ENCODE peak calls at places on chromosomes 11 and 22, in ten cellular contexts. B is PC-9, J is OCI-LY7, K is heart left ventricle, V is endothelial cell of umbilical vein, C is MM.1S, N is thyroid gland, Y is BE2C, Z is uterus, O is DND-41. L is an unnamed sample. For H3K4me1, the result is how much of the 10 kb centered on the place peaks cover.

GRCh38 chr11:114307524-114308203 is 11.5 kb downstream of the NNMT start:
- DNase-seq in Z (peak), C (no peak), N (peak), K (peak), J (no peak), Y (no peak), O (no peak), V (peak), B (no peak), L (peak)

GRCh38 chr11:66934971-66935779 is 23.0 kb downstream of the PC start:
- DNase-seq in V (no peak), C (no peak), B (no peak), K (no peak), N (no peak), O (no peak), Z (no peak), J (no peak), Y (no peak), L (no peak)

GRCh38 chr22:34105461-34106062 is 185.3 kb upstream of the LARGE1 start:
- DNase-seq in B (no peak), Y (peak), V (no peak), K (peak), J (peak), Z (peak), N (peak), C (peak), O (peak), L (peak)

GRCh38 chr11:119810478-119811232 is 81.7 kb upstream of the NECTIN1 start:
- DNase-seq in O (no peak), N (no peak), J (no peak), Z (no peak), Y (no peak), K (no peak), C (no peak), V (no peak), B (no peak), L (no peak)

GRCh38 chr11:1858576-1858975 is 5.7 kb downstream of the LSP1 start:
- DNase-seq in O (no peak), N (no peak), C (no peak), Z (no peak), Y (no peak), K (no peak), B (no peak), V (no peak), J (no peak), L (peak)

GRCh38 chr11:114163231-114163631 is 103.7 kb downstream of the ZBTB16 start:
- DNase-seq in K (no peak), Y (no peak), O (no peak), N (peak), V (no peak), C (no peak), B (no peak), J (no peak), Z (peak), L (no peak)

GRCh38 chr11:66841861-66842260 is 1.4 kb upstream of the RCE1 start:
- DNase-seq in Y (no peak), N (no peak), O (no peak), C (no peak), Z (no peak), V (no peak), J (no peak), K (no peak), B (no peak), L (no peak)

GRCh38 chr11:90798769-90799168 is 575.9 kb upstream of the CHORDC1 start:
- DNase-seq in J (no peak), C (no peak), B (no peak), O (no peak), Y (no peak), K (no peak), N (no peak), V (no peak), Z (no peak), L (no peak)

GRCh38 chr11:117771197-117771596 is 25.8 kb downstream of the DSCAML1 start:
- DNase-seq in J (no peak), Z (no peak), C (no peak), N (no peak), Y (no peak), V (no peak), B (no peak), O (no peak), K (no peak), L (no peak)

GRCh38 chr11:94175545-94175944 is 46.9 kb downstream of the PANX1 start:
- DNase-seq in J (no peak), V (no peak), K (no peak), Y (no peak), N (no peak), O (no peak), B (no peak), Z (no peak), C (no peak), L (no peak)

GRCh38 chr11:27722117-27722844 is 22.0 kb upstream of the BDNF start:
- DNase-seq in O (no peak), Z (no peak), V (peak), J (no peak), K (no peak), B (no peak), N (no peak), Y (peak), C (peak), L (no peak)

GRCh38 chr11:28849053-28849452 is 740.9 kb downstream of the METTL15 start:
- DNase-seq in Y (no peak), V (no peak), J (no peak), K (no peak), Z (no peak), B (no peak), O (no peak), C (no peak), N (no peak), L (no peak)

GRCh38 chr11:72629266-72629665 is 45.0 kb downstream of the PDE2A start:
- DNase-seq in K (peak), Y (peak), O (no peak), B (no peak), V (no peak), C (no peak), N (no peak), Z (no peak), J (no peak), L (peak)

GRCh38 chr11:27421819-27422494 is 50.6 kb downstream of the LGR4 start:
- DNase-seq in B (no peak), K (no peak), Z (no peak), N (no peak), C (no peak), V (no peak), O (no peak), Y (no peak), J (no peak), L (no peak)

GRCh38 chr11:72493426-72494108 is 59.2 kb upstream of the CLPB start:
- DNase-seq in N (no peak), Y (no peak), V (no peak), B (no peak), Z (no peak), J (no peak), C (no peak), K (no peak), O (peak), L (no peak)

GRCh38 chr11:88338223-88338661 is 706 bp upstream of the CTSC start:
- DNase-seq in Y (peak), C (peak), N (peak), B (peak), V (peak), Z (peak), J (peak), K (peak), O (peak), L (peak)

GRCh38 chr11:61129608-61130523 is 27.6 kb downstream of the CD5 start:
- DNase-seq in N (peak), B (peak), V (peak), C (peak), Z (peak), K (peak), J (peak), O (peak), Y (peak), L (peak)

GRCh38 chr22:29524440-29525191 is 28.9 kb downstream of the THOC5 start:
- DNase-seq in Y (peak), Z (no peak), J (peak), O (peak), B (no peak), N (no peak), V (peak), K (no peak), C (peak), L (no peak)

GRCh38 chr11:57616595-57616994 is 19.1 kb downstream of the SERPING1 start:
- DNase-seq in O (no peak), Y (no peak), N (no peak), J (no peak), B (no peak), Z (no peak), K (no peak), V (no peak), C (no peak), L (no peak)

GRCh38 chr11:69524291-69524882 is 42.9 kb downstream of the LINC01488 start:
- DNase-seq in Y (no peak), K (no peak), N (no peak), B (no peak), O (no peak), Z (no peak), V (no peak), J (no peak), C (no peak), L (no peak)

GRCh38 chr11:44853674-44854073 is 97.0 kb downstream of the TP53I11 start:
- DNase-seq in C (no peak), B (no peak), N (no peak), V (no peak), O (no peak), J (no peak), K (no peak), Y (no peak), Z (no peak), L (no peak)

GRCh38 chr11:57647960-57648776 is 1.5 kb downstream of the YPEL4 start:
- DNase-seq in J (no peak), Z (no peak), V (no peak), Y (no peak), O (no peak), K (no peak), B (no peak), C (no peak), N (no peak), L (no peak)

GRCh38 chr11:130638048-130638447 is 189.6 kb downstream of the ADAMTS15 start:
- DNase-seq in C (no peak), N (no peak), Z (no peak), O (no peak), K (no peak), J (no peak), B (no peak), Y (no peak), V (no peak), L (no peak)

GRCh38 chr11:130638624-130639023 is 190.2 kb downstream of the ADAMTS15 start:
- DNase-seq in J (no peak), Z (no peak), B (no peak), C (no peak), Y (no peak), O (no peak), V (no peak), K (no peak), N (no peak), L (no peak)

GRCh38 chr11:130637566-130637965 is 189.1 kb downstream of the ADAMTS15 start:
- DNase-seq in B (no peak), O (no peak), N (no peak), K (no peak), Z (no peak), J (no peak), V (no peak), C (no peak), Y (no peak), L (no peak)

GRCh38 chr11:130635937-130636336 is 187.5 kb downstream of the ADAMTS15 start:
- DNase-seq in B (no peak), V (no peak), K (no peak), N (no peak), J (no peak), O (no peak), Y (no peak), C (no peak), Z (no peak), L (no peak)

GRCh38 chr11:130636672-130637463 is 188.4 kb downstream of the ADAMTS15 start:
- DNase-seq in Z (no peak), C (no peak), V (peak), K (no peak), N (no peak), B (peak), J (no peak), O (no peak), Y (no peak), L (no peak)
- H3K4me1 ChIP-seq in Z (under half), C (under half), V (under half), K (under half), N (under half), B (half or more), J (under half), O (under half), Y (under half), L (under half)

DNA sequence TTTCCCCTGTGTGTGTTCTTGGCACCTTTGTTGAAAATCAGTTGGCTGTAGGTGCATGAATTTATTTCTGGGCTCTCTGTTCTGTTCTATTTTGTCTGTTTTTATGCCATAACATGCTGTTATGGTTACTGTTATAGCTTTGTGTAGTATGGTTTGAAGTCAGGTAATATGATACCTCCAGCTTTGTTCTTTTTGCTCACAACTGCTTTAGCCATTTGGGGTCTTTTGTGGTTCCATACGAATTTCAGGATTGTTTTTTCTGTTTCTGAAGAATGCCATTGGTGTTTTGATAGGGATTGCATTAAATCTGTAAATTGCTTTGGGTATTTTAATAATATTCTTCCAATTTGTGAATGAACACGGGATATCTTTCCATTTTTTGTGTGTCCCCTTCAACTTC is 4.7 kb downstream of the PEX26 start:
- DNase-seq in O (no peak), Z (no peak), C (no peak), J (no peak), B (no peak), K (no peak), N (no peak), Y (no peak), V (no peak), L (no peak)
- TF ChIP-seq CTCF in O (no peak), Z (no peak), C (no peak), J (no peak), B (no peak), K (no peak), N (no peak), Y (no peak), V (no peak), L (no peak)

DNA sequence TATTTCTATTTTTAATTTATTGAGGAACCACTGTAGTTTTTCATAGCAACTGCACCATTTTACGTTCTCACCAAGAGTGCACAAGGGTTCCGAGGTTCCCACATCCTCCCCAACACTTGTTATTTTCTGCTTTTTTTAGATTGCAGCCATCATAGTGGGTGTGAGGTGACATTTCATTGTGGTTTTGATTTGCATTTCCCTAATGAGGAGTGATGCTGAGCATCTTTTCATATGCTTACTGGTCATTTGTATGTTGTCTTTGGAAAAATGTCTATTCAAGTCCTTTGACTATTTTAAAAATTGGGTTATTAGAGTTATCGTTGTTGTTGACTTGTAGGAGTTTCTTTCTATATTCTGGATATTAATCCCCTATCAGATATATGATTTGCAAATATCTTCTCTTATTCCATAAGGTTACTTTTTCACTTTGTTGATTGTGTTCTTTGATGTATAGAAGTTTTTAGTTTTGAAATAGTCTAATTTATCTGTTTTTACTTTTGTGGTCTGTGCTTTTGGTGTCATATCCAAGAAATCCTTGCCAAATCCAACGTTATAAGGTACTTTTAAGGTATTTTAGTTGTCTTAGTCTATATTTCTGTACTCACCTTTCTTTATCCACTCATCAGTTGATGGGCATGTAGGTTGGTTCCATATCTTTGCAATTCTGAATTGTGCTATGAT is 9.0 kb downstream of the NEAT1 start:
- DNase-seq in V (peak), N (no peak), B (no peak), Y (no peak), O (no peak), Z (no peak), C (peak), J (peak), K (no peak), L (no peak)
- H3K4me1 ChIP-seq in V (under half), N (under half), B (under half), Y (under half), O (under half), Z (under half), C (half or more), J (half or more), K (half or more), L (half or more)

GRCh38 chr22:23114721-23115020 is 27.1 kb downstream of the RSPH14 start:
- DNase-seq in O (no peak), C (no peak), V (no peak), J (no peak), Z (no peak), Y (no peak), B (no peak), N (no peak), K (no peak), L (no peak)

GRCh38 chr22:23116506-23117263 is 25.1 kb downstream of the RSPH14 start:
- DNase-seq in K (no peak), C (no peak), B (no peak), O (no peak), N (no peak), V (no peak), J (no peak), Z (no peak), Y (no peak), L (no peak)

GRCh38 chr22:23115825-23116494 is 25.8 kb downstream of the RSPH14 start:
- DNase-seq in B (no peak), K (no peak), O (no peak), J (no peak), Z (no peak), N (no peak), Y (no peak), V (no peak), C (no peak), L (no peak)

GRCh38 chr22:23113847-23114720 is 27.7 kb downstream of the RSPH14 start:
- DNase-seq in Z (no peak), J (no peak), C (no peak), K (no peak), B (no peak), Y (no peak), N (no peak), V (no peak), O (no peak), L (no peak)

GRCh38 chr22:23115369-23115768 is 26.4 kb downstream of the RSPH14 start:
- DNase-seq in J (no peak), Y (no peak), O (no peak), B (no peak), V (no peak), K (no peak), Z (no peak), N (no peak), C (no peak), L (no peak)
- TF ChIP-seq CTCF in J (no peak), Y (no peak), O (no peak), B (no peak), V (no peak), K (no peak), Z (no peak), N (no peak), C (no peak), L (no peak)

GRCh38 chr11:111428113-111428876 is 49.2 kb upstream of the POU2AF1 start:
- DNase-seq in Z (no peak), K (no peak), V (no peak), J (no peak), Y (no peak), N (no peak), O (no peak), C (no peak), B (no peak), L (no peak)
- H3K4me1 ChIP-seq in Z (under half), K (under half), V (under half), J (under half), Y (under half), N (under half), O (under half), C (under half), B (under half), L (under half)

DNA sequence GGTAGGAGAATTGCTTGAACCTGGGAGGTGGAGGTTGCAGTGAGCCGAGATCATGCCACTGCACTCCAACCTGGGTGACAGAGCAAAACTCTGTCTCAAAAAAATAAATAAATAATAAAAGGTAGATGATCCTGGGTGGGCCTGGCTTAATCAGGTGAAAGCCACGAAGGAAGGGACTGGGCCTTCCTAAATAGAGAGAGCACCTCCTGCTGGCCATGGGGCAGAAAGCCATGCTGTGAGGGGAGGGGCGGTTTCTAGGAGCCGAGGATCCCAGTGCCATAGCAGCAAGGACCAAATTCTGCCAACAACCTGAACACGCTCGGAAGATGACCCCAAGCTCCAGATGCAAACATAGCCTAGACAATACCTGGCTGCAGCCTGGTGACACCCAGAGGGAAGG is 24.5 kb upstream of the DGKZ start:
- DNase-seq in Y (no peak), J (peak), N (no peak), V (no peak), K (no peak), B (no peak), Z (no peak), C (no peak), O (no peak), L (no peak)
- TF ChIP-seq CTCF in Y (no peak), J (peak), N (no peak), V (no peak), K (no peak), B (peak), Z (no peak), C (peak), O (peak), L (no peak)